ENCODE peak calls at places on chromosomes 11 and 22, in eight cellular contexts. X is lower lobe of right lung; F is left ventricle myocardium inferior; T is cardiac muscle cell; Q is thoracic aorta; J is mammary epithelial cell; B is transverse colon; W is CD8-positive, alpha-beta T cell. K is an unnamed sample. For H3K4me1, the result is how much of the 10 kb centered on the place peaks cover.

GRCh38 chr11:82718307-82718706 is 15.4 kb downstream of the FAM181B start:
- DNase-seq in Q (no peak), B (no peak), T (peak), J (peak), X (no peak), W (no peak), F (no peak), K (no peak)

GRCh38 chr11:117299351-117300300 is 8.5 kb downstream of the BACE1-AS start:
- DNase-seq in J (no peak), T (no peak), F (no peak), B (no peak), W (no peak), Q (no peak), X (no peak), K (no peak)

GRCh38 chr11:71265559-71266092 is 13.2 kb upstream of the SHANK2 start:
- DNase-seq in W (no peak), Q (no peak), F (no peak), X (no peak), J (no peak), B (no peak), T (no peak), K (no peak)

GRCh38 chr11:43557553-43558031 is 122.9 kb upstream of the HSD17B12 start:
- DNase-seq in B (no peak), X (no peak), F (no peak), W (no peak), T (no peak), Q (no peak), J (no peak), K (no peak)

GRCh38 chr11:118265954-118266353 is 1.9 kb upstream of the MPZL2 start:
- DNase-seq in T (no peak), B (peak), X (peak), J (peak), F (peak), Q (no peak), W (no peak), K (no peak)

GRCh38 chr22:31275018-31275417 is 17.3 kb downstream of the PIK3IP1 start:
- DNase-seq in X (no peak), Q (no peak), B (no peak), F (no peak), T (no peak), J (no peak), W (no peak), K (no peak)

GRCh38 chr11:19209617-19210016 is 7.8 kb upstream of the CSRP3 start:
- DNase-seq in T (peak), J (no peak), B (no peak), X (no peak), W (no peak), Q (no peak), F (no peak), K (no peak)

GRCh38 chr11:12900496-12900895 is 108.6 kb upstream of the RASSF10 start:
- DNase-seq in F (no peak), W (no peak), J (peak), X (no peak), T (peak), Q (no peak), B (no peak), K (peak)

GRCh38 chr11:115916596-115916995 is 412.4 kb upstream of the CADM1 start:
- DNase-seq in T (no peak), W (no peak), J (no peak), X (no peak), B (no peak), Q (no peak), F (no peak), K (no peak)

GRCh38 chr11:2793781-2794418 is 91.7 kb downstream of the CDKN1C start:
- DNase-seq in F (peak), J (no peak), B (peak), X (peak), T (no peak), W (no peak), Q (no peak), K (peak)

GRCh38 chr22:35785181-35785923 is 67.7 kb downstream of the APOL5 start:
- DNase-seq in T (peak), J (peak), F (no peak), B (no peak), Q (no peak), W (no peak), X (no peak), K (no peak)
- H3K4me1 ChIP-seq in T (under half), J (under half), F (half or more), B (under half), Q (under half), W (under half), X (under half), K (under half)

GRCh38 chr22:49489821-49490220 is 337.9 kb downstream of the BRD1 start:
- DNase-seq in B (no peak), Q (no peak), T (no peak), W (no peak), F (no peak), J (no peak), X (no peak), K (no peak)
- H3K4me1 ChIP-seq in B (under half), Q (under half), T (under half), W (under half), F (under half), J (under half), X (under half), K (under half)

DNA sequence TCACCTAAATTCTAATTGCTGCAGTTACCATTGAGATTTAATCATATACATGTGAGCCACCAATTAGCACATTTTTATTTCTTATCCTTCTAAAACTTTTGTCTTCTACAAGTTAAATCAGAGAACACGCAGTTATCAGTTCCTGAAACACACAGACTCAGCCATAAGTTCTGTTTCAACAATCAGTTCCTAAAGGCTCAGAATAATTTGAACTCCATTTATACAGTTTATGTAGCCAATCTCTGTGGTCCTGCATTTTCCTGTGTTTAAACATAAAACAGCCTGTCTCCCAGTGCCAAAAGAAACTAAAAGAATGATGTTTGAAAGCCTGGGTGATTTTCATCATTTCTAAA is 2.9 kb downstream of the PLAAT3 start:
- DNase-seq in X (no peak), F (no peak), B (no peak), W (no peak), J (no peak), T (no peak), Q (no peak), K (no peak)
- H3K4me1 ChIP-seq in X (half or more), F (half or more), B (under half), W (under half), J (under half), T (under half), Q (under half), K (half or more)

DNA sequence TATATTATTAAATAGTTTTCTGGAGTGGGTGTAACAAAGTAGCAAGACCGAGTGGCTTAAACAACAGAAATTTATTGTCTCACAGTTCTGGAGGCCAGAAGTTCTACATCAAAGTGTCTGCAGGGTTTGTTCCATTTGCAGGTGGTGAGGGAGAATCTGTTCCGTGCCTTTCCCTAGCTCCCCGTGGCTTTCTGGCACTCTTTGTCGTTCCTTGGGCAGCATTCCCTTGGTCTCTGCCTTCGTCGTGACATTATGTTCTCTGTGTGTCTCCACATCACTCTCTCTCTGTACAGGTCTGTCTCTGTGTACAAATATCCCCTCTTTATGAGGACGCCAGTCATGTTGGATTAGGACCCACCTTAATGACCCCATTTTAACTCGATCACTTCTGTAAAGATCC is 38.2 kb downstream of the LDLRAD3 start:
- DNase-seq in W (no peak), X (no peak), J (no peak), F (no peak), T (no peak), Q (no peak), B (no peak), K (no peak)
- H3K4me1 ChIP-seq in W (under half), X (under half), J (under half), F (under half), T (under half), Q (under half), B (under half), K (under half)

K was measured in SJSA1.